ENCODE peak calls at places on chromosomes 6 and 20, in six cellular contexts. P is HCT116, O is A549, K is H1, N is K562, B is GM12878. C is an unnamed sample.
A peak's percentile ranks its signal among the peaks of the same experiment; 100 is the strongest.

GRCh38 chr6:83065511-83066192 is at the start of gene UBE3D:
- DNase-seq in P (peak; percentile 51), O (peak; percentile 70), K (peak; percentile 70), N (peak; percentile 91), B (no peak), C (peak; percentile 86)

GRCh38 chr6:158853872-158854213 is 34.7 kb upstream of the EZR start:
- DNase-seq in P (no peak), O (peak; percentile 26), K (no peak), N (peak; percentile 45), B (no peak), C (no peak)

GRCh38 chr6:34425498-34426410 is at the start of gene RPS10:
- DNase-seq in P (peak; percentile 88), O (peak; percentile 83), K (peak; percentile 75), N (peak; percentile 100), B (peak; percentile 67), C (peak; percentile 96)

GRCh38 chr6:24497254-24497989 is 2.7 kb downstream of the ALDH5A1 start:
- DNase-seq in P (no peak), O (no peak), K (no peak), N (no peak), B (no peak), C (no peak)

GRCh38 chr6:45163952-45164766 is 164.0 kb upstream of the RUNX2 start:
- DNase-seq in P (peak; percentile 73), O (no peak), K (no peak), N (no peak), B (peak; percentile 51), C (no peak)

GRCh38 chr20:56187791-56188190 is 60.7 kb upstream of the MC3R start:
- DNase-seq in P (no peak), O (no peak), K (no peak), N (no peak), B (no peak), C (no peak)

GRCh38 chr6:109772961-109773431 is 81.9 kb downstream of the FIG4 start:
- DNase-seq in P (no peak), O (no peak), K (no peak), N (no peak), B (no peak), C (no peak)

GRCh38 chr6:72825265-72825918 is 203.5 kb downstream of the KCNQ5 start:
- DNase-seq in P (no peak), O (no peak), K (no peak), N (no peak), B (peak; percentile 1), C (peak; percentile 27)

GRCh38 chr6:160520043-160520904 is 143.8 kb downstream of the LPA start:
- DNase-seq in P (no peak), O (peak; percentile 61), K (peak; percentile 25), N (peak; percentile 84), B (no peak), C (peak; percentile 25)
- TF ChIP-seq POLR2A in P (no peak), O (peak; percentile 36), K (peak; percentile 74), N (peak; percentile 65), B (no peak), C (no peak)

GRCh38 chr6:43916091-43916923 is 146.3 kb downstream of the VEGFA start:
- DNase-seq in P (no peak), O (no peak), K (no peak), N (no peak), B (no peak), C (no peak)
- TF ChIP-seq MAX in P (no peak), O (no peak), K (no peak), N (no peak), B (no peak), C (no peak)

GRCh38 chr20:13995841-13996240 is 525 bp downstream of the MACROD2 start:
- DNase-seq in P (no peak), O (peak; percentile 47), K (no peak), N (no peak), B (no peak), C (peak; percentile 12)
- TF ChIP-seq POLR2A in P (no peak), O (no peak), K (no peak), N (no peak), B (no peak), C (no peak)

GRCh38 chr6:156686429-156686939 is 90.7 kb upstream of the ARID1B start:
- DNase-seq in P (no peak), O (peak; percentile 50), K (no peak), N (peak; percentile 61), B (no peak), C (peak; percentile 81)
- TF ChIP-seq MAX in P (no peak), O (no peak), K (no peak), N (no peak), B (no peak), C (no peak)

GRCh38 chr6:42782689-42783176 is 881 bp downstream of the BICRAL start:
- DNase-seq in P (peak; percentile 56), O (peak; percentile 69), K (no peak), N (peak; percentile 90), B (no peak), C (peak; percentile 95)
- TF ChIP-seq POLR2A in P (no peak), O (peak; percentile 22), K (peak; percentile 80), N (peak; percentile 86), B (no peak), C (peak; percentile 59)

GRCh38 chr6:21354805-21355238 is 238.7 kb upstream of the SOX4 start:
- DNase-seq in P (no peak), O (no peak), K (no peak), N (no peak), B (peak; percentile 16), C (no peak)

GRCh38 chr6:21352131-21352530 is 241.4 kb upstream of the SOX4 start:
- DNase-seq in P (no peak), O (no peak), K (no peak), N (no peak), B (no peak), C (no peak)

GRCh38 chr6:21349834-21350233 is 243.7 kb upstream of the SOX4 start:
- DNase-seq in P (no peak), O (no peak), K (no peak), N (no peak), B (no peak), C (no peak)

GRCh38 chr6:21348462-21349195 is 244.9 kb upstream of the SOX4 start:
- DNase-seq in P (no peak), O (no peak), K (no peak), N (no peak), B (no peak), C (peak; percentile 58)

DNA sequence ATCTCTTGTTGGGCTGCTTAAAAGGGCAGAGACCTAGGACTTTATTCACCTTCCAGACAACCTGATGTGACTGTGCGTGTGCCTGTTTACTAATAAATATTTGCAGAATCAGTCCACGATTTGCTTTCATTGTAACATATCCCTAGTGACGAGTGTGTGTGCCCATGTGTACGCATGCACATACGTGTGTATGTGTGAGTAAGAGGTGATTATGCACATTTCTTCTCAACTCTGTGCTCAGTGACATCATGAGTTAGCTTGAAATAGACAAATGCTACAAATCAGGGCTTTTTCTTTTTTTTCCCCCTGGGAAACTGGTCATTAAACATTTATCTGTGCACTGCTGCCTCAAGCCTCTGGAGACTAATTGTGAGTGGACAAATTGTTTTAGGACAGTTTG is 242.6 kb upstream of the SOX4 start:
- DNase-seq in P (no peak), O (no peak), K (no peak), N (no peak), B (no peak), C (no peak)
- TF ChIP-seq MAX in P (no peak), O (no peak), K (no peak), N (no peak), B (no peak), C (no peak)

GRCh38 chr20:36835453-36836198 is 40.3 kb upstream of the TLDC2 start:
- DNase-seq in P (peak; percentile 80), O (peak; percentile 98), K (peak; percentile 76), N (peak; percentile 100), B (peak; percentile 87), C (peak; percentile 94)
- TF ChIP-seq POLR2A in P (peak; percentile 24), O (peak; percentile 15), K (peak; percentile 82), N (peak; percentile 80), B (peak; percentile 71), C (peak; percentile 69)

C was measured in endothelial cell of umbilical vein.